ENCODE peak calls at places on chromosomes 4 and X, in six cellular contexts. One of them, this sample, is unnamed.
A peak's percentile ranks its signal among the peaks of the same experiment; 100 is the strongest.

GRCh38 chr4:150280081-150280950 is 202.1 kb downstream of the DCLK2 start:
- DNase-seq in cardiac muscle cell: no peak
- DNase-seq in IMR-90: peak; percentile 86
- DNase-seq in type B pancreatic cell: no peak
- DNase-seq in lower lobe of right lung: no peak
- DNase-seq in natural killer cell: no peak
- DNase-seq in this sample: no peak

GRCh38 chr4:578451-579443 is 2.7 kb upstream of the TMEM271 start:
- DNase-seq in cardiac muscle cell: no peak
- DNase-seq in IMR-90: no peak
- DNase-seq in type B pancreatic cell: no peak
- DNase-seq in lower lobe of right lung: no peak
- DNase-seq in natural killer cell: no peak
- DNase-seq in this sample: no peak

GRCh38 chr4:120659626-120660170 is 262.8 kb downstream of the PRDM5 start:
- DNase-seq in cardiac muscle cell: no peak
- DNase-seq in IMR-90: no peak
- DNase-seq in type B pancreatic cell: no peak
- DNase-seq in lower lobe of right lung: no peak
- DNase-seq in natural killer cell: no peak
- DNase-seq in this sample: no peak

GRCh38 chr4:137621056-137621455 is 88.8 kb upstream of the PCDH18 start:
- DNase-seq in cardiac muscle cell: no peak
- DNase-seq in IMR-90: no peak
- DNase-seq in type B pancreatic cell: no peak
- DNase-seq in lower lobe of right lung: no peak
- DNase-seq in natural killer cell: no peak
- DNase-seq in this sample: no peak

GRCh38 chr4:76947369-76947768 is 2.2 kb upstream of the SEPTIN11 start:
- DNase-seq in cardiac muscle cell: no peak
- DNase-seq in IMR-90: no peak
- DNase-seq in type B pancreatic cell: no peak
- DNase-seq in lower lobe of right lung: no peak
- DNase-seq in natural killer cell: no peak
- DNase-seq in this sample: no peak

GRCh38 chr4:73883306-73883705 is 14.1 kb downstream of the CXCL1 start:
- DNase-seq in cardiac muscle cell: no peak
- DNase-seq in IMR-90: peak; percentile 79
- DNase-seq in type B pancreatic cell: no peak
- DNase-seq in lower lobe of right lung: no peak
- DNase-seq in natural killer cell: no peak
- DNase-seq in this sample: no peak

GRCh38 chr4:145920205-145920604 is 18.4 kb downstream of the ZNF827 start:
- DNase-seq in cardiac muscle cell: no peak
- DNase-seq in IMR-90: peak; percentile 93
- DNase-seq in type B pancreatic cell: no peak
- DNase-seq in lower lobe of right lung: no peak
- DNase-seq in natural killer cell: no peak
- DNase-seq in this sample: no peak

GRCh38 chrX:2788980-2789379 is 37.1 kb downstream of the XG start:
- DNase-seq in cardiac muscle cell: no peak
- DNase-seq in IMR-90: no peak
- DNase-seq in type B pancreatic cell: no peak
- DNase-seq in lower lobe of right lung: no peak
- DNase-seq in natural killer cell: no peak
- DNase-seq in this sample: no peak

GRCh38 chrX:150486011-150486410 is 82.4 kb upstream of the MTM1 start:
- DNase-seq in cardiac muscle cell: peak; percentile 46
- DNase-seq in IMR-90: peak; percentile 59
- DNase-seq in type B pancreatic cell: no peak
- DNase-seq in lower lobe of right lung: no peak
- DNase-seq in natural killer cell: no peak
- DNase-seq in this sample: peak; percentile 53

GRCh38 chr4:72357908-72358307 is 211.1 kb downstream of the ADAMTS3 start:
- DNase-seq in cardiac muscle cell: no peak
- DNase-seq in IMR-90: no peak
- DNase-seq in type B pancreatic cell: no peak
- DNase-seq in lower lobe of right lung: no peak
- DNase-seq in natural killer cell: no peak
- DNase-seq in this sample: no peak

GRCh38 chr4:83082777-83083176 is 31.8 kb downstream of the PLAC8 start:
- DNase-seq in cardiac muscle cell: no peak
- DNase-seq in IMR-90: no peak
- DNase-seq in type B pancreatic cell: no peak
- DNase-seq in lower lobe of right lung: no peak
- DNase-seq in natural killer cell: peak; percentile 45
- DNase-seq in this sample: no peak

GRCh38 chrX:108217877-108218276 is 126.3 kb downstream of the ATG4A start:
- DNase-seq in cardiac muscle cell: no peak
- DNase-seq in IMR-90: no peak
- DNase-seq in type B pancreatic cell: no peak
- DNase-seq in lower lobe of right lung: no peak
- DNase-seq in natural killer cell: no peak
- DNase-seq in this sample: no peak

GRCh38 chr4:71938776-71939175 is 93.0 kb upstream of the NPFFR2 start:
- DNase-seq in cardiac muscle cell: no peak
- DNase-seq in IMR-90: no peak
- DNase-seq in type B pancreatic cell: no peak
- DNase-seq in lower lobe of right lung: no peak
- DNase-seq in natural killer cell: no peak
- DNase-seq in this sample: no peak

GRCh38 chr4:37157403-37158167 is 87.0 kb upstream of the NWD2 start:
- DNase-seq in cardiac muscle cell: no peak
- DNase-seq in IMR-90: no peak
- DNase-seq in type B pancreatic cell: no peak
- DNase-seq in lower lobe of right lung: no peak
- DNase-seq in natural killer cell: no peak
- DNase-seq in this sample: no peak

GRCh38 chrX:48910926-48911406 is 480 bp downstream of the SLC35A2 start:
- DNase-seq in cardiac muscle cell: peak; percentile 14
- DNase-seq in IMR-90: peak; percentile 21
- DNase-seq in type B pancreatic cell: no peak
- DNase-seq in lower lobe of right lung: no peak
- DNase-seq in natural killer cell: no peak
- DNase-seq in this sample: no peak

DNA sequence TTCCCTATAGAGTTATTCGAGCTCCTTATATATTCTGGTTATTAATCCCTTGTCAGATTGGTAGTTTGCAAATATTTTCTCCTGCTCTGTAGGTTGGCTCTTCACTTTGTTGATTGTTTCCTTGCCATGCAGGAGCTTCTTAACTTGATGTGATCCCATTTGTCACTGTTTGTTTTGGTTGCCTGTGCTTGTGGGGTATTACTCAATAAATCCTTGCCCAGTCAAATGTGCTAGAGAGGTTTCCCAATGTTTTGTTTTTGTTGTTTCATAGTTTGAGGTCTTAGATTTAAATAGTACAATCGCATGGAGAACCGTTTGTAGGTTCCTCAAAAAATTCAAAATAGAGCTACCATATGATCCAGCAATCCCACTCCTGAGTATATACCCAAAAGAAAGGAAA is 2.3 kb upstream of the SYTL5 start:
- DNase-seq in cardiac muscle cell: no peak
- DNase-seq in IMR-90: no peak
- DNase-seq in type B pancreatic cell: no peak
- DNase-seq in lower lobe of right lung: no peak
- DNase-seq in natural killer cell: no peak
- DNase-seq in this sample: no peak
- TF ChIP-seq CTCF in cardiac muscle cell: no peak
- TF ChIP-seq CTCF in IMR-90: no peak
- TF ChIP-seq CTCF in type B pancreatic cell: no peak
- TF ChIP-seq CTCF in lower lobe of right lung: no peak
- TF ChIP-seq CTCF in natural killer cell: no peak
- TF ChIP-seq CTCF in this sample: no peak

GRCh38 chr4:186132577-186133277 is 28.2 kb downstream of the FAM149A start:
- DNase-seq in cardiac muscle cell: peak; percentile 76
- DNase-seq in IMR-90: peak; percentile 22
- DNase-seq in type B pancreatic cell: no peak
- DNase-seq in lower lobe of right lung: no peak
- DNase-seq in natural killer cell: no peak
- DNase-seq in this sample: no peak
- TF ChIP-seq CTCF in cardiac muscle cell: peak; percentile 46
- TF ChIP-seq CTCF in IMR-90: peak; percentile 7
- TF ChIP-seq CTCF in type B pancreatic cell: peak; percentile 58
- TF ChIP-seq CTCF in lower lobe of right lung: peak; percentile 21
- TF ChIP-seq CTCF in natural killer cell: no peak
- TF ChIP-seq CTCF in this sample: no peak

DNA sequence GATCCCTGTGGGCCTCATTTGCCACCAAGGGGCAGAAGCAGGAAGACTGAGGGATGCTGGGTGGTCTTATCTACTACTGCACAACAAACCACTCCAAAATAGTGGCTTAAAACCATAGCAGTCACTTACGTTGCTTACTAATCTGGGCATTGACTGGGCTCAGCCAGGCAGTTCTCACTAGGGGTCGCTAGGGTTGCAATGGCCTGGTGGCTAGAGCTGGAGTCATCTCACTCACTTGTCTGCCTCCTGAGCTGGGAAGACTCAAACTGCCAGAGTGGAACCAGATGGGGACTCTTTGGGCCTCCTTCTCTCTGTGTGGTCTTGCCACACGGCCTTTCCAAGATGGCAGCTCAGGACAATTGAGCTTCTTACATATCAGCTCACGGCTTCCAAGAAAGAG is 216.3 kb upstream of the BCOR start:
- DNase-seq in cardiac muscle cell: peak; percentile 18
- DNase-seq in IMR-90: no peak
- DNase-seq in type B pancreatic cell: no peak
- DNase-seq in lower lobe of right lung: no peak
- DNase-seq in natural killer cell: no peak
- DNase-seq in this sample: no peak
- TF ChIP-seq CTCF in cardiac muscle cell: peak; percentile 19
- TF ChIP-seq CTCF in IMR-90: no peak
- TF ChIP-seq CTCF in type B pancreatic cell: no peak
- TF ChIP-seq CTCF in lower lobe of right lung: no peak
- TF ChIP-seq CTCF in natural killer cell: no peak
- TF ChIP-seq CTCF in this sample: no peak

GRCh38 chrX:110418220-110418856 is 59.7 kb downstream of the RTL9 start:
- DNase-seq in cardiac muscle cell: peak; percentile 68
- DNase-seq in IMR-90: peak; percentile 81
- DNase-seq in type B pancreatic cell: no peak
- DNase-seq in lower lobe of right lung: peak; percentile 46
- DNase-seq in natural killer cell: no peak
- DNase-seq in this sample: no peak

GRCh38 chrX:110417128-110417527 is 58.5 kb downstream of the RTL9 start:
- DNase-seq in cardiac muscle cell: no peak
- DNase-seq in IMR-90: no peak
- DNase-seq in type B pancreatic cell: no peak
- DNase-seq in lower lobe of right lung: no peak
- DNase-seq in natural killer cell: no peak
- DNase-seq in this sample: no peak

GRCh38 chrX:110421499-110422455 is 63.1 kb downstream of the RTL9 start:
- DNase-seq in cardiac muscle cell: no peak
- DNase-seq in IMR-90: no peak
- DNase-seq in type B pancreatic cell: no peak
- DNase-seq in lower lobe of right lung: peak; percentile 47
- DNase-seq in natural killer cell: no peak
- DNase-seq in this sample: no peak

GRCh38 chrX:110418857-110419249 is 60.2 kb downstream of the RTL9 start:
- DNase-seq in cardiac muscle cell: no peak
- DNase-seq in IMR-90: peak; percentile 86
- DNase-seq in type B pancreatic cell: no peak
- DNase-seq in lower lobe of right lung: no peak
- DNase-seq in natural killer cell: no peak
- DNase-seq in this sample: no peak

GRCh38 chrX:110420771-110421498 is 62.3 kb downstream of the RTL9 start:
- DNase-seq in cardiac muscle cell: no peak
- DNase-seq in IMR-90: peak; percentile 34
- DNase-seq in type B pancreatic cell: no peak
- DNase-seq in lower lobe of right lung: no peak
- DNase-seq in natural killer cell: no peak
- DNase-seq in this sample: no peak
- TF ChIP-seq CTCF in cardiac muscle cell: no peak
- TF ChIP-seq CTCF in IMR-90: peak; percentile 23
- TF ChIP-seq CTCF in type B pancreatic cell: peak; percentile 72
- TF ChIP-seq CTCF in lower lobe of right lung: no peak
- TF ChIP-seq CTCF in natural killer cell: no peak
- TF ChIP-seq CTCF in this sample: no peak

GRCh38 chrX:133852837-133853236 is 132.6 kb downstream of the GPC3 start:
- DNase-seq in cardiac muscle cell: no peak
- DNase-seq in IMR-90: no peak
- DNase-seq in type B pancreatic cell: no peak
- DNase-seq in lower lobe of right lung: no peak
- DNase-seq in natural killer cell: no peak
- DNase-seq in this sample: no peak
- TF ChIP-seq CTCF in cardiac muscle cell: no peak
- TF ChIP-seq CTCF in IMR-90: peak; percentile 13
- TF ChIP-seq CTCF in type B pancreatic cell: no peak
- TF ChIP-seq CTCF in lower lobe of right lung: no peak
- TF ChIP-seq CTCF in natural killer cell: no peak
- TF ChIP-seq CTCF in this sample: no peak

This sample was measured in CD14-positive monocyte.